ENCODE peak calls at places on chromosomes 6 and 20, in eight cellular contexts. V is fibroblast of pulmonary artery, M is psoas muscle, T is body of pancreas, Z is keratinocyte, F is heart right ventricle, G is PC-3, N is neuronal stem cell. B is an unnamed sample.

GRCh38 chr20:14951707-14952106 is 614.3 kb upstream of the FLRT3 start:
- DNase-seq in V (peak), G (peak), T (no peak), F (no peak), M (no peak), Z (peak), N (no peak), B (no peak)

GRCh38 chr20:35269055-35269781 is 8.7 kb downstream of the MMP24OS start:
- DNase-seq in T (peak), F (peak), N (peak), V (peak), G (peak), Z (no peak), M (peak), B (peak)

GRCh38 chr6:45972795-45973503 is 42.7 kb downstream of the CLIC5 start:
- DNase-seq in N (no peak), M (no peak), F (no peak), Z (no peak), V (no peak), G (no peak), T (no peak), B (no peak)

GRCh38 chr6:31837612-31838553 is 10.3 kb downstream of the HSPA1B start:
- DNase-seq in Z (no peak), T (no peak), V (peak), M (no peak), G (no peak), F (no peak), N (no peak), B (no peak)

GRCh38 chr20:41287327-41287726 is 30.2 kb downstream of the ZHX3 start:
- DNase-seq in F (no peak), T (no peak), M (no peak), Z (peak), G (peak), V (peak), N (no peak), B (no peak)

GRCh38 chr6:130968486-130968885 is 94.6 kb downstream of the EPB41L2 start:
- DNase-seq in Z (no peak), G (no peak), N (no peak), T (no peak), F (no peak), M (no peak), V (no peak), B (no peak)

GRCh38 chr6:47484616-47485015 is 7.0 kb downstream of the CD2AP start:
- DNase-seq in F (no peak), V (peak), M (no peak), T (no peak), Z (no peak), N (no peak), G (peak), B (no peak)

GRCh38 chr20:24934101-24934661 is 14.9 kb upstream of the CST7 start:
- DNase-seq in N (no peak), Z (no peak), G (no peak), F (no peak), M (no peak), V (no peak), T (no peak), B (no peak)

GRCh38 chr6:15627829-15628228 is 35.0 kb downstream of the DTNBP1 start:
- DNase-seq in Z (no peak), F (no peak), T (no peak), V (peak), G (no peak), N (no peak), M (no peak), B (no peak)

GRCh38 chr6:143329323-143329722 is 121.2 kb downstream of the ADAT2 start:
- DNase-seq in Z (no peak), N (no peak), M (no peak), G (peak), F (no peak), V (no peak), T (no peak), B (no peak)

GRCh38 chr6:53313784-53314382 is 34.9 kb downstream of the ELOVL5 start:
- DNase-seq in M (no peak), N (no peak), T (no peak), V (peak), Z (no peak), F (no peak), G (no peak), B (no peak)

GRCh38 chr6:17086469-17086868 is 15.4 kb upstream of the STMND1 start:
- DNase-seq in N (no peak), Z (peak), M (no peak), G (peak), F (no peak), V (peak), T (peak), B (peak)

GRCh38 chr6:44480097-44480539 is 92.6 kb downstream of the CDC5L start:
- DNase-seq in N (no peak), F (no peak), G (no peak), V (no peak), T (no peak), Z (no peak), M (no peak), B (no peak)

GRCh38 chr6:119284861-119285521 is 64.6 kb downstream of the MAN1A1 start:
- DNase-seq in N (no peak), M (no peak), T (no peak), F (no peak), G (peak), V (no peak), Z (no peak), B (no peak)

GRCh38 chr6:166381381-166381732 is 1.4 kb downstream of the MPC1 start:
- DNase-seq in F (no peak), G (peak), T (no peak), M (no peak), N (no peak), Z (no peak), V (no peak), B (no peak)

GRCh38 chr6:162198072-162198471 is 529.5 kb downstream of the PRKN start:
- DNase-seq in N (no peak), F (no peak), Z (no peak), T (no peak), G (no peak), V (no peak), M (no peak), B (no peak)

GRCh38 chr6:42781546-42781810 is 374 bp upstream of the BICRAL start:
- DNase-seq in T (no peak), N (no peak), Z (no peak), V (peak), M (no peak), F (no peak), G (no peak), B (no peak)

GRCh38 chr6:127266892-127267741 is 453 bp downstream of the RNF146 start:
- DNase-seq in N (peak), G (peak), T (peak), V (peak), Z (no peak), M (peak), F (peak), B (peak)

GRCh38 chr6:56193846-56194245 is 53.5 kb downstream of the COL21A1 start:
- DNase-seq in V (no peak), Z (no peak), M (no peak), T (no peak), N (no peak), G (peak), F (no peak), B (no peak)

GRCh38 chr6:170095273-170095976 is 195.5 kb downstream of the DLL1 start:
- DNase-seq in Z (no peak), G (no peak), V (no peak), N (no peak), M (peak), F (no peak), T (peak), B (no peak)

GRCh38 chr6:26331809-26332226 is 33.2 kb upstream of the BTN3A2 start:
- DNase-seq in Z (no peak), G (no peak), T (no peak), V (no peak), M (no peak), F (no peak), N (no peak), B (no peak)

GRCh38 chr6:55963301-55963700 is 87.9 kb upstream of the BMP5 start:
- DNase-seq in G (peak), T (no peak), N (no peak), V (peak), M (no peak), Z (no peak), F (no peak), B (no peak)

GRCh38 chr6:79713701-79714322 is 82.7 kb downstream of the SH3BGRL2 start:
- DNase-seq in V (peak), F (no peak), M (no peak), T (peak), G (peak), N (peak), Z (no peak), B (peak)

DNA sequence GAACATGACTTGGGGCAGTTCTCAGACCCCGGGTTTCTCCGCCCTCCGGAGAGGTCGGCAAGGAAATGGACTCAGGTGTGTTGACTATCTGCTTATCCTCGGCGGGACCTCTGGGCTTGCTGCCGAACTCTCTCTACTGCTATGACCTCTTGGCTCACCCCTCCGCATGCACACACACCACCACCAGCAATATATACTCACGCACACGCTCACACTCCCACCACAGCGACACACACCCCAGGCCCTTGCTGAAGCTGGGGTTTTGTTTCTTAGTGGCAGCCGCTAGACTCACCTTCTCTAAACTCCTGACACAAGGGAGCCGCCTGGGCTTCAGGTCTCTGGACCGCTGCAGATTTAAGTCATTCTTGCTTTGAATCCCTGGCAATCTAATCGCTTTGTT is 59.3 kb upstream of the BACH2 start:
- DNase-seq in N (no peak), G (no peak), V (peak), T (no peak), F (no peak), Z (no peak), M (no peak), B (no peak)
- H3K4me3 ChIP-seq in N (no peak), G (no peak), V (no peak), T (no peak), F (no peak), Z (no peak), M (no peak), B (no peak)

GRCh38 chr6:27685278-27685677 is 212.4 kb upstream of the ZNF184 start:
- DNase-seq in N (no peak), F (no peak), V (no peak), T (no peak), M (no peak), G (no peak), Z (no peak), B (no peak)

GRCh38 chr6:27684264-27685211 is 211.6 kb upstream of the ZNF184 start:
- DNase-seq in F (no peak), V (peak), N (no peak), G (peak), M (no peak), T (peak), Z (no peak), B (no peak)

GRCh38 chr6:27679308-27679967 is 206.5 kb upstream of the ZNF184 start:
- DNase-seq in T (no peak), G (no peak), Z (no peak), N (no peak), M (no peak), V (no peak), F (no peak), B (no peak)

GRCh38 chr6:27678449-27678848 is 205.5 kb upstream of the ZNF184 start:
- DNase-seq in G (no peak), F (no peak), N (no peak), M (no peak), T (no peak), Z (no peak), V (no peak), B (no peak)

GRCh38 chr6:27679968-27680694 is 207.2 kb upstream of the ZNF184 start:
- DNase-seq in N (no peak), T (no peak), Z (no peak), F (no peak), M (no peak), V (no peak), G (no peak), B (no peak)
- H3K4me3 ChIP-seq in N (peak), T (no peak), Z (peak), F (no peak), M (no peak), V (peak), G (no peak), B (no peak)

GRCh38 chr6:132011582-132011981 is 60.4 kb upstream of the CCN2 start:
- DNase-seq in G (no peak), M (no peak), Z (no peak), V (peak), T (no peak), F (no peak), N (no peak), B (no peak)
- H3K4me3 ChIP-seq in G (no peak), M (no peak), Z (no peak), V (no peak), T (no peak), F (no peak), N (no peak), B (no peak)

GRCh38 chr20:1319051-1319450 is 9.9 kb downstream of the SDCBP2 start:
- DNase-seq in N (no peak), G (no peak), F (no peak), V (no peak), T (no peak), M (no peak), Z (no peak), B (no peak)

GRCh38 chr20:1315804-1316203 is 13.1 kb downstream of the SDCBP2 start:
- DNase-seq in T (no peak), V (no peak), F (no peak), Z (no peak), N (no peak), M (no peak), G (no peak), B (no peak)

GRCh38 chr20:1320016-1320415 is 8.9 kb downstream of the SDCBP2 start:
- DNase-seq in T (no peak), F (no peak), V (no peak), N (no peak), M (no peak), G (no peak), Z (no peak), B (no peak)

GRCh38 chr20:1319462-1319861 is 9.5 kb downstream of the SDCBP2 start:
- DNase-seq in V (no peak), T (no peak), N (no peak), G (no peak), Z (no peak), M (no peak), F (no peak), B (no peak)

DNA sequence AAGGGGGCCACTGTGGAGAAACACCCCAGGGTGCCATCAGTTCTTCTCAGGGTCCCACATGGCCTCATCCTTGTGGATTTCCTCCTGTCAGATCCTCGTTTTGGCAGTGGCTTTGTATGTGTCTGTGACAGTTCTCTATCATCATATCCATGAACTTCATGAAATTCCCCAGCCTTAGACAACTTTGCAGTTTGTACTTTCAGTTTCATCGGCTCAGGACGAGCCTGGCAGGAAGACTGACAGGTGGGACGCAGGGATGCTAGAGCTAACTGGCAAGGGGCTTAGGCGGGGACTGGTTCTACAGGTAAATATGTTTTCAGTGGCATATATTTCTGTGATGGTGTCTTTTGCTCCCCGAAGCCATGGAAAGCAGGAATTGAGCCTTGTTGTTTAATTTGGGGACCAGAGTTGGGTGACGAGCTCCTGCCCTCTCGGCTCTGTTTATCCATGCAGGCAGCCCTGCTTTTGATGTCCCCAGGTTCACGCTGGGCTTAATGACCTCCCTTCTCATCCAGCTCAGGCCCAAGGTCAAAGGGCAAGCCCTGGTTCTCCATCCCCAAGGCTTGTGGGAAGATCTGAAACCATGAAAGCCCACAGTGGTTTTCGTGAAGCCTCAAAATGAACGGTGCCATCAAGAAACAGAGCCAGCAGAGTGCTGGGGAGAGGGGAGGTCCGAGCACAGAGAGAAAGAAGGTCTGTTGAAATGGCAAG is 11.2 kb downstream of the SDCBP2 start:
- DNase-seq in G (no peak), M (no peak), V (no peak), T (no peak), Z (no peak), F (no peak), N (no peak), B (no peak)
- H3K4me3 ChIP-seq in G (no peak), M (no peak), V (no peak), T (no peak), Z (no peak), F (no peak), N (no peak), B (no peak)

DNA sequence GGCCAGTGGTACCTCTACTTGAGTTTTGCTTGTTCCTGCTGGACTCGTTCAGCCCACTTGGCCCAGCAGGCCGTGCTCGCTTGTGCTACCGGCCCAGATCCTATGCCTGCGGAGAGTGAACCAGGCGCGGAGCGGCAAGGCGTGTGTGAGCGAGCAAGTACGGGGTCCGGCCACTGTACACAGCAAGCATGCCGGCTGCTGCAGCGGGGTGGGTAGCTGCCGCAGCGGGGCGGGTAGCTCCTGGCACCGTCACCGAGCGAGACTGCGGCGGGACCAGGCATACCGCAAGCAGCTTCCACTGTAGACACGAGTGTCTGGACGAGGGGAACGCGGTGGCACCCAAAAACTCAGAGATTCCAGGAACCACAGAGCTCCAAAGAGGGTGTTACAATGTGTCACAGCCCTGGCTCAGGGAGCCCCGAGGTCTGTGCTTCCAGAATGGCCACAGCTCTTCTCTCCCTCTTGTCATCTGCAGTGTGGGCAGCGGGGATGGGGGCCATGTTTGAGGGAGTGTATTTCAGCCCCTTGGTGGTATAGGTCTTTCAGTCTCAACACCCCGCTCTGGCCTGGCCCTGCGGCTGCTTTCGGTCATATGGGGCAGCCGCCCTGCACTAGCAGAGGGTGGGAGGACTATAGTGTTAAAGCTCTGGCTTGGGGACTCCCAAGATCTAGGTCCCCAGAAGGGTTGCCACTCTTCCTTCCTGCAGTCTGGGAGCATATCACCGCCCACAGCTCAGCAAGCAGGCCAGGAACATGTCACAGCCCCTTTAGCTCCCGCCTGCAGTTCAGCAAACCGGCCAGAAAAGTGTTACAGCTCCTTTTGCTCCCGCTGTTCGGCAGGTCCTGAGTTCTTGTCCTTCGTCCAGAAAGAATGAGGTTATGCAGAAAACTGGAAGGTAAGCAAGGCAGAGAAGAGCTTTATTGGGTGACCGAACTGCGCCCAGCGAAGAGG is 6.1 kb upstream of the RWDD1 start:
- DNase-seq in Z (no peak), F (peak), G (no peak), T (peak), V (no peak), M (peak), N (no peak), B (peak)
- H3K4me3 ChIP-seq in Z (peak), F (peak), G (no peak), T (no peak), V (no peak), M (peak), N (no peak), B (peak)

GRCh38 chr6:129364767-129365166 is 345.2 kb downstream of the ARHGAP18 start:
- DNase-seq in T (no peak), N (no peak), V (no peak), F (no peak), Z (no peak), G (no peak), M (no peak), B (no peak)

GRCh38 chr6:129369737-129370136 is 340.2 kb downstream of the ARHGAP18 start:
- DNase-seq in G (no peak), M (no peak), Z (no peak), T (no peak), N (no peak), V (no peak), F (no peak), B (peak)

GRCh38 chr6:129368970-129369369 is 341.0 kb downstream of the ARHGAP18 start:
- DNase-seq in Z (no peak), T (no peak), N (no peak), V (peak), F (no peak), G (no peak), M (no peak), B (no peak)

GRCh38 chr6:129368076-129368475 is 341.9 kb downstream of the ARHGAP18 start:
- DNase-seq in F (no peak), V (no peak), N (no peak), M (no peak), Z (no peak), G (no peak), T (no peak), B (no peak)

DNA sequence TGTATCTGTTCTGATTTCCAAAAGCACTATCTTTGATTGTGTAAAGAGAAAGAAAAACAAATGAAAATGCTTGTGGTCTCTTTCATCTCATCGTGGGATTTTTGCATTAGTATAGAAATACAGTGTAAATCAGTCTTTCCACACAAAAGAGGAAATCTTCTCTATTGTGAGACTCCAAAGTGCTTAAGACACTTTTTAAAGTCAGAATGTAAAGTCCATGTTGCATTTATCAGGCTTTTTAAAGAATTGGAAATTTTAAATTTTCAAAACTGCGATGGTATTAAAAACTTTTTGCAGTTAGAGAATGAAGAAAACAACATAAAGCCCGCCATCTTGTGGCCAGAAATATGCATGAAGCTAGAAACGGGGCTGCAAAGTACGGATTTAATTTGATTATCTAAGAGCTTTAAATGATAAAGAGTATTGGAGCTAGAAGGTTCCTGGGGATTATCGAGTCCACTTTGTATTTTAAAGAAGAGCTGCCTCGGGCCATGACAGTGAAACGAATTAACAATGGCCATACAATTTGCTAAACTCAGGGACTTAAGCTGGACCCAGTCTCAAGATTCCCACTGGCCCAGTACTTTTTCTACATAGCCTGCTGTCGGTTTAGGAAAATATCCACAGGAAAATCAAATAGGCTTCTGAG is 339.6 kb downstream of the ARHGAP18 start:
- DNase-seq in F (no peak), V (peak), G (peak), Z (no peak), M (no peak), N (peak), T (no peak), B (no peak)
- H3K4me3 ChIP-seq in F (no peak), V (no peak), G (peak), Z (no peak), M (no peak), N (no peak), T (no peak), B (peak)

B was measured in right cardiac atrium.